ENCODE peak calls at places on chromosome 6, in four cellular contexts. Z is AG20443, X is sigmoid colon, L is NCI-H1092 treated with DMSO at 0.1 percent for 48 hours. S is an unnamed sample.

GRCh38 chr6:81614292-81614691 is 138.2 kb downstream of the TENT5A start:
- DNase-seq in Z (peak), X (no peak), L (peak), S (peak)

GRCh38 chr6:138310294-138310693 is 67.4 kb upstream of the SMIM28 start:
- DNase-seq in X (no peak), Z (no peak), L (peak), S (no peak)

GRCh38 chr6:162251257-162251656 is 476.3 kb downstream of the PRKN start:
- DNase-seq in X (no peak), Z (no peak), L (no peak), S (no peak)

GRCh38 chr6:27760464-27760863 is 151.7 kb downstream of the OR2B2 start:
- DNase-seq in X (no peak), Z (no peak), L (no peak), S (no peak)

GRCh38 chr6:41271901-41272395 is 14.5 kb downstream of the TREM1 start:
- DNase-seq in Z (no peak), X (peak), L (no peak), S (no peak)

GRCh38 chr6:145044606-145045275 is 690.6 kb downstream of the EPM2A start:
- DNase-seq in L (peak), Z (peak), X (no peak), S (no peak)

GRCh38 chr6:88823998-88824397 is 139.4 kb downstream of the RNGTT start:
- DNase-seq in L (no peak), X (no peak), Z (peak), S (no peak)

GRCh38 chr6:12009904-12010634 is 2.0 kb upstream of the HIVEP1 start:
- DNase-seq in X (no peak), Z (peak), L (peak), S (peak)

GRCh38 chr6:44869321-44869897 is 458.7 kb upstream of the RUNX2 start:
- DNase-seq in X (no peak), L (no peak), Z (no peak), S (no peak)

GRCh38 chr6:105210932-105211531 is 31.2 kb upstream of the POPDC3 start:
- DNase-seq in Z (no peak), L (no peak), X (no peak), S (no peak)

GRCh38 chr6:75205776-75206334 is at the start of gene COL12A1:
- DNase-seq in L (peak), Z (peak), X (peak), S (no peak)

GRCh38 chr6:89290401-89291155 is 24.5 kb downstream of the GABRR2 start:
- DNase-seq in Z (no peak), L (no peak), X (no peak), S (no peak)

GRCh38 chr6:11296449-11297375 is 64.2 kb upstream of the NEDD9 start:
- DNase-seq in L (no peak), Z (no peak), X (no peak), S (no peak)

GRCh38 chr6:111625511-111626331 is 20.0 kb upstream of the TRAF3IP2 start:
- DNase-seq in X (peak), L (peak), Z (peak), S (no peak)

S was measured in KBM-7.